ENCODE peak calls at places on chromosome 18, in ten cellular contexts. One of them, this sample, is unnamed.

GRCh38 chr18:54702687-54703086 is 111.6 kb downstream of the DYNAP start:
- DNase-seq in Calu3: no peak
- DNase-seq in hypothalamus: no peak
- DNase-seq in sigmoid colon: no peak
- DNase-seq in GM23248: peak; percentile 35
- DNase-seq in OCI-LY7: no peak
- DNase-seq in endothelial cell: no peak
- DNase-seq in AML-193: no peak
- DNase-seq in stimulated activated naive B cell treated with anti-CD40 and anti-IgM and Interleukin-4, amounts not matched to agents 10 μg/mL and 1 μg/mL and 100 μg/mL, for 72 hours: no peak
- DNase-seq in stimulated activated CD4-positive, alpha-beta T cell treated with anti-CD3 and anti-CD28 coated beads, Interleukin-1b, Interleukin-23, amount 100 ng/mL, for 24 hours: no peak
- DNase-seq in this sample: no peak

GRCh38 chr18:45689386-45689785 is 34.6 kb upstream of the SLC14A1 start:
- DNase-seq in hypothalamus: no peak
- DNase-seq in endothelial cell: no peak
- DNase-seq in GM23248: no peak
- DNase-seq in OCI-LY7: no peak
- DNase-seq in AML-193: no peak
- DNase-seq in sigmoid colon: no peak
- DNase-seq in Calu3: no peak
- DNase-seq in stimulated activated CD4-positive, alpha-beta T cell treated with anti-CD3 and anti-CD28 coated beads, Interleukin-1b, Interleukin-23, amount 100 ng/mL, for 24 hours: no peak
- DNase-seq in stimulated activated naive B cell treated with anti-CD40 and anti-IgM and Interleukin-4, amounts not matched to agents 10 μg/mL and 1 μg/mL and 100 μg/mL, for 72 hours: no peak
- DNase-seq in this sample: no peak

GRCh38 chr18:69865656-69866241 is 81.9 kb downstream of the CD226 start:
- DNase-seq in sigmoid colon: no peak
- DNase-seq in hypothalamus: no peak
- DNase-seq in AML-193: no peak
- DNase-seq in OCI-LY7: no peak
- DNase-seq in Calu3: no peak
- DNase-seq in stimulated activated CD4-positive, alpha-beta T cell treated with anti-CD3 and anti-CD28 coated beads, Interleukin-1b, Interleukin-23, amount 100 ng/mL, for 24 hours: no peak
- DNase-seq in stimulated activated naive B cell treated with anti-CD40 and anti-IgM and Interleukin-4, amounts not matched to agents 10 μg/mL and 1 μg/mL and 100 μg/mL, for 72 hours: no peak
- DNase-seq in endothelial cell: no peak
- DNase-seq in GM23248: no peak
- DNase-seq in this sample: peak; percentile 61

GRCh38 chr18:32877371-32877770 is 104.5 kb upstream of the KLHL14 start:
- DNase-seq in endothelial cell: no peak
- DNase-seq in stimulated activated naive B cell treated with anti-CD40 and anti-IgM and Interleukin-4, amounts not matched to agents 10 μg/mL and 1 μg/mL and 100 μg/mL, for 72 hours: no peak
- DNase-seq in sigmoid colon: no peak
- DNase-seq in hypothalamus: no peak
- DNase-seq in AML-193: no peak
- DNase-seq in GM23248: no peak
- DNase-seq in stimulated activated CD4-positive, alpha-beta T cell treated with anti-CD3 and anti-CD28 coated beads, Interleukin-1b, Interleukin-23, amount 100 ng/mL, for 24 hours: no peak
- DNase-seq in Calu3: no peak
- DNase-seq in OCI-LY7: no peak
- DNase-seq in this sample: no peak

GRCh38 chr18:21179590-21180220 is 62.3 kb upstream of the GREB1L start:
- DNase-seq in hypothalamus: peak; percentile 17
- DNase-seq in sigmoid colon: no peak
- DNase-seq in GM23248: peak; percentile 80
- DNase-seq in endothelial cell: peak; percentile 67
- DNase-seq in stimulated activated CD4-positive, alpha-beta T cell treated with anti-CD3 and anti-CD28 coated beads, Interleukin-1b, Interleukin-23, amount 100 ng/mL, for 24 hours: no peak
- DNase-seq in stimulated activated naive B cell treated with anti-CD40 and anti-IgM and Interleukin-4, amounts not matched to agents 10 μg/mL and 1 μg/mL and 100 μg/mL, for 72 hours: peak; percentile 33
- DNase-seq in OCI-LY7: peak; percentile 79
- DNase-seq in AML-193: peak; percentile 70
- DNase-seq in Calu3: peak; percentile 56
- DNase-seq in this sample: peak; percentile 82

GRCh38 chr18:3481696-3482210 is 31.8 kb downstream of the TGIF1 start:
- DNase-seq in OCI-LY7: peak; percentile 74
- DNase-seq in sigmoid colon: no peak
- DNase-seq in hypothalamus: no peak
- DNase-seq in GM23248: peak; percentile 46
- DNase-seq in AML-193: peak; percentile 64
- DNase-seq in stimulated activated CD4-positive, alpha-beta T cell treated with anti-CD3 and anti-CD28 coated beads, Interleukin-1b, Interleukin-23, amount 100 ng/mL, for 24 hours: no peak
- DNase-seq in stimulated activated naive B cell treated with anti-CD40 and anti-IgM and Interleukin-4, amounts not matched to agents 10 μg/mL and 1 μg/mL and 100 μg/mL, for 72 hours: no peak
- DNase-seq in Calu3: peak; percentile 36
- DNase-seq in endothelial cell: peak; percentile 39
- DNase-seq in this sample: peak; percentile 50

GRCh38 chr18:3451989-3452749 is 2.2 kb downstream of the TGIF1 start:
- DNase-seq in GM23248: peak; percentile 67
- DNase-seq in OCI-LY7: peak; percentile 48
- DNase-seq in hypothalamus: peak; percentile 38
- DNase-seq in endothelial cell: peak; percentile 41
- DNase-seq in stimulated activated naive B cell treated with anti-CD40 and anti-IgM and Interleukin-4, amounts not matched to agents 10 μg/mL and 1 μg/mL and 100 μg/mL, for 72 hours: peak; percentile 16
- DNase-seq in stimulated activated CD4-positive, alpha-beta T cell treated with anti-CD3 and anti-CD28 coated beads, Interleukin-1b, Interleukin-23, amount 100 ng/mL, for 24 hours: no peak
- DNase-seq in sigmoid colon: peak; percentile 83
- DNase-seq in Calu3: peak; percentile 53
- DNase-seq in AML-193: no peak
- DNase-seq in this sample: peak; percentile 59

GRCh38 chr18:63238711-63239110 is 80.9 kb downstream of the BCL2 start:
- DNase-seq in AML-193: no peak
- DNase-seq in GM23248: no peak
- DNase-seq in endothelial cell: no peak
- DNase-seq in stimulated activated CD4-positive, alpha-beta T cell treated with anti-CD3 and anti-CD28 coated beads, Interleukin-1b, Interleukin-23, amount 100 ng/mL, for 24 hours: no peak
- DNase-seq in sigmoid colon: no peak
- DNase-seq in OCI-LY7: no peak
- DNase-seq in Calu3: no peak
- DNase-seq in stimulated activated naive B cell treated with anti-CD40 and anti-IgM and Interleukin-4, amounts not matched to agents 10 μg/mL and 1 μg/mL and 100 μg/mL, for 72 hours: no peak
- DNase-seq in hypothalamus: no peak
- DNase-seq in this sample: no peak

GRCh38 chr18:12015697-12016062 is 34.4 kb downstream of the IMPA2 start:
- DNase-seq in OCI-LY7: no peak
- DNase-seq in AML-193: no peak
- DNase-seq in hypothalamus: no peak
- DNase-seq in Calu3: no peak
- DNase-seq in sigmoid colon: peak; percentile 90
- DNase-seq in GM23248: peak; percentile 57
- DNase-seq in endothelial cell: no peak
- DNase-seq in stimulated activated CD4-positive, alpha-beta T cell treated with anti-CD3 and anti-CD28 coated beads, Interleukin-1b, Interleukin-23, amount 100 ng/mL, for 24 hours: no peak
- DNase-seq in stimulated activated naive B cell treated with anti-CD40 and anti-IgM and Interleukin-4, amounts not matched to agents 10 μg/mL and 1 μg/mL and 100 μg/mL, for 72 hours: no peak
- DNase-seq in this sample: no peak

GRCh38 chr18:22346342-22346967 is 71.3 kb downstream of the CTAGE1 start:
- DNase-seq in AML-193: no peak
- DNase-seq in sigmoid colon: no peak
- DNase-seq in Calu3: peak; percentile 62
- DNase-seq in endothelial cell: no peak
- DNase-seq in OCI-LY7: no peak
- DNase-seq in stimulated activated CD4-positive, alpha-beta T cell treated with anti-CD3 and anti-CD28 coated beads, Interleukin-1b, Interleukin-23, amount 100 ng/mL, for 24 hours: no peak
- DNase-seq in hypothalamus: no peak
- DNase-seq in stimulated activated naive B cell treated with anti-CD40 and anti-IgM and Interleukin-4, amounts not matched to agents 10 μg/mL and 1 μg/mL and 100 μg/mL, for 72 hours: no peak
- DNase-seq in GM23248: peak; percentile 89
- DNase-seq in this sample: peak; percentile 4

GRCh38 chr18:11948852-11949523 is 32.3 kb upstream of the IMPA2 start:
- DNase-seq in stimulated activated naive B cell treated with anti-CD40 and anti-IgM and Interleukin-4, amounts not matched to agents 10 μg/mL and 1 μg/mL and 100 μg/mL, for 72 hours: no peak
- DNase-seq in AML-193: no peak
- DNase-seq in sigmoid colon: no peak
- DNase-seq in GM23248: peak; percentile 55
- DNase-seq in OCI-LY7: no peak
- DNase-seq in endothelial cell: no peak
- DNase-seq in stimulated activated CD4-positive, alpha-beta T cell treated with anti-CD3 and anti-CD28 coated beads, Interleukin-1b, Interleukin-23, amount 100 ng/mL, for 24 hours: no peak
- DNase-seq in Calu3: no peak
- DNase-seq in hypothalamus: no peak
- DNase-seq in this sample: no peak

GRCh38 chr18:10138719-10139118 is 224.9 kb downstream of the VAPA start:
- DNase-seq in GM23248: peak; percentile 23
- DNase-seq in Calu3: no peak
- DNase-seq in stimulated activated CD4-positive, alpha-beta T cell treated with anti-CD3 and anti-CD28 coated beads, Interleukin-1b, Interleukin-23, amount 100 ng/mL, for 24 hours: no peak
- DNase-seq in stimulated activated naive B cell treated with anti-CD40 and anti-IgM and Interleukin-4, amounts not matched to agents 10 μg/mL and 1 μg/mL and 100 μg/mL, for 72 hours: no peak
- DNase-seq in endothelial cell: no peak
- DNase-seq in hypothalamus: no peak
- DNase-seq in AML-193: no peak
- DNase-seq in OCI-LY7: no peak
- DNase-seq in sigmoid colon: no peak
- DNase-seq in this sample: no peak

GRCh38 chr18:67359868-67360838 is 156.4 kb downstream of the DSEL start:
- DNase-seq in OCI-LY7: no peak
- DNase-seq in hypothalamus: no peak
- DNase-seq in GM23248: peak; percentile 97
- DNase-seq in stimulated activated naive B cell treated with anti-CD40 and anti-IgM and Interleukin-4, amounts not matched to agents 10 μg/mL and 1 μg/mL and 100 μg/mL, for 72 hours: peak; percentile 11
- DNase-seq in Calu3: peak; percentile 59
- DNase-seq in AML-193: no peak
- DNase-seq in endothelial cell: no peak
- DNase-seq in stimulated activated CD4-positive, alpha-beta T cell treated with anti-CD3 and anti-CD28 coated beads, Interleukin-1b, Interleukin-23, amount 100 ng/mL, for 24 hours: no peak
- DNase-seq in sigmoid colon: peak; percentile 81
- DNase-seq in this sample: no peak

GRCh38 chr18:10928971-10929373 is 220.4 kb downstream of the PIEZO2 start:
- DNase-seq in Calu3: no peak
- DNase-seq in sigmoid colon: no peak
- DNase-seq in OCI-LY7: peak; percentile 16
- DNase-seq in stimulated activated CD4-positive, alpha-beta T cell treated with anti-CD3 and anti-CD28 coated beads, Interleukin-1b, Interleukin-23, amount 100 ng/mL, for 24 hours: no peak
- DNase-seq in stimulated activated naive B cell treated with anti-CD40 and anti-IgM and Interleukin-4, amounts not matched to agents 10 μg/mL and 1 μg/mL and 100 μg/mL, for 72 hours: no peak
- DNase-seq in endothelial cell: no peak
- DNase-seq in GM23248: peak; percentile 42
- DNase-seq in AML-193: no peak
- DNase-seq in hypothalamus: no peak
- DNase-seq in this sample: no peak

GRCh38 chr18:36411745-36412168 is 114.2 kb downstream of the FHOD3 start:
- DNase-seq in OCI-LY7: no peak
- DNase-seq in AML-193: no peak
- DNase-seq in stimulated activated naive B cell treated with anti-CD40 and anti-IgM and Interleukin-4, amounts not matched to agents 10 μg/mL and 1 μg/mL and 100 μg/mL, for 72 hours: no peak
- DNase-seq in sigmoid colon: no peak
- DNase-seq in hypothalamus: no peak
- DNase-seq in Calu3: peak; percentile 37
- DNase-seq in GM23248: peak; percentile 53
- DNase-seq in endothelial cell: peak; percentile 61
- DNase-seq in stimulated activated CD4-positive, alpha-beta T cell treated with anti-CD3 and anti-CD28 coated beads, Interleukin-1b, Interleukin-23, amount 100 ng/mL, for 24 hours: no peak
- DNase-seq in this sample: peak; percentile 42

GRCh38 chr18:21513292-21513691 is 87.2 kb downstream of the ESCO1 start:
- DNase-seq in endothelial cell: no peak
- DNase-seq in AML-193: no peak
- DNase-seq in stimulated activated naive B cell treated with anti-CD40 and anti-IgM and Interleukin-4, amounts not matched to agents 10 μg/mL and 1 μg/mL and 100 μg/mL, for 72 hours: no peak
- DNase-seq in Calu3: no peak
- DNase-seq in GM23248: no peak
- DNase-seq in stimulated activated CD4-positive, alpha-beta T cell treated with anti-CD3 and anti-CD28 coated beads, Interleukin-1b, Interleukin-23, amount 100 ng/mL, for 24 hours: no peak
- DNase-seq in hypothalamus: no peak
- DNase-seq in sigmoid colon: no peak
- DNase-seq in OCI-LY7: no peak
- DNase-seq in this sample: no peak

GRCh38 chr18:78722391-78722790 is 257.2 kb upstream of the SALL3 start:
- DNase-seq in endothelial cell: no peak
- DNase-seq in sigmoid colon: peak; percentile 6
- DNase-seq in stimulated activated naive B cell treated with anti-CD40 and anti-IgM and Interleukin-4, amounts not matched to agents 10 μg/mL and 1 μg/mL and 100 μg/mL, for 72 hours: no peak
- DNase-seq in hypothalamus: peak; percentile 16
- DNase-seq in AML-193: no peak
- DNase-seq in GM23248: no peak
- DNase-seq in OCI-LY7: no peak
- DNase-seq in stimulated activated CD4-positive, alpha-beta T cell treated with anti-CD3 and anti-CD28 coated beads, Interleukin-1b, Interleukin-23, amount 100 ng/mL, for 24 hours: no peak
- DNase-seq in Calu3: no peak
- DNase-seq in this sample: no peak

GRCh38 chr18:3608488-3608887 is 158.5 kb downstream of the TGIF1 start:
- DNase-seq in stimulated activated naive B cell treated with anti-CD40 and anti-IgM and Interleukin-4, amounts not matched to agents 10 μg/mL and 1 μg/mL and 100 μg/mL, for 72 hours: no peak
- DNase-seq in Calu3: no peak
- DNase-seq in endothelial cell: no peak
- DNase-seq in stimulated activated CD4-positive, alpha-beta T cell treated with anti-CD3 and anti-CD28 coated beads, Interleukin-1b, Interleukin-23, amount 100 ng/mL, for 24 hours: no peak
- DNase-seq in OCI-LY7: no peak
- DNase-seq in sigmoid colon: no peak
- DNase-seq in GM23248: no peak
- DNase-seq in hypothalamus: no peak
- DNase-seq in AML-193: no peak
- DNase-seq in this sample: no peak

GRCh38 chr18:67600181-67600631 is 83.7 kb upstream of the DSEL start:
- DNase-seq in stimulated activated naive B cell treated with anti-CD40 and anti-IgM and Interleukin-4, amounts not matched to agents 10 μg/mL and 1 μg/mL and 100 μg/mL, for 72 hours: no peak
- DNase-seq in AML-193: no peak
- DNase-seq in GM23248: peak; percentile 82
- DNase-seq in OCI-LY7: no peak
- DNase-seq in sigmoid colon: no peak
- DNase-seq in endothelial cell: no peak
- DNase-seq in stimulated activated CD4-positive, alpha-beta T cell treated with anti-CD3 and anti-CD28 coated beads, Interleukin-1b, Interleukin-23, amount 100 ng/mL, for 24 hours: no peak
- DNase-seq in Calu3: peak; percentile 63
- DNase-seq in hypothalamus: no peak
- DNase-seq in this sample: no peak

GRCh38 chr18:59690216-59691045 is 6.8 kb downstream of the CCBE1 start:
- DNase-seq in endothelial cell: no peak
- DNase-seq in AML-193: no peak
- DNase-seq in hypothalamus: no peak
- DNase-seq in Calu3: no peak
- DNase-seq in GM23248: no peak
- DNase-seq in stimulated activated naive B cell treated with anti-CD40 and anti-IgM and Interleukin-4, amounts not matched to agents 10 μg/mL and 1 μg/mL and 100 μg/mL, for 72 hours: no peak
- DNase-seq in stimulated activated CD4-positive, alpha-beta T cell treated with anti-CD3 and anti-CD28 coated beads, Interleukin-1b, Interleukin-23, amount 100 ng/mL, for 24 hours: no peak
- DNase-seq in OCI-LY7: no peak
- DNase-seq in sigmoid colon: no peak
- DNase-seq in this sample: no peak

GRCh38 chr18:22210331-22210754 is 41.0 kb downstream of the GATA6 start:
- DNase-seq in endothelial cell: no peak
- DNase-seq in Calu3: peak; percentile 55
- DNase-seq in sigmoid colon: no peak
- DNase-seq in stimulated activated CD4-positive, alpha-beta T cell treated with anti-CD3 and anti-CD28 coated beads, Interleukin-1b, Interleukin-23, amount 100 ng/mL, for 24 hours: no peak
- DNase-seq in AML-193: no peak
- DNase-seq in OCI-LY7: no peak
- DNase-seq in GM23248: peak; percentile 76
- DNase-seq in hypothalamus: no peak
- DNase-seq in stimulated activated naive B cell treated with anti-CD40 and anti-IgM and Interleukin-4, amounts not matched to agents 10 μg/mL and 1 μg/mL and 100 μg/mL, for 72 hours: no peak
- DNase-seq in this sample: no peak

GRCh38 chr18:44654555-44654954 is 26.1 kb upstream of the SETBP1 start:
- DNase-seq in hypothalamus: no peak
- DNase-seq in OCI-LY7: no peak
- DNase-seq in stimulated activated CD4-positive, alpha-beta T cell treated with anti-CD3 and anti-CD28 coated beads, Interleukin-1b, Interleukin-23, amount 100 ng/mL, for 24 hours: no peak
- DNase-seq in stimulated activated naive B cell treated with anti-CD40 and anti-IgM and Interleukin-4, amounts not matched to agents 10 μg/mL and 1 μg/mL and 100 μg/mL, for 72 hours: no peak
- DNase-seq in GM23248: peak; percentile 87
- DNase-seq in Calu3: peak; percentile 35
- DNase-seq in sigmoid colon: no peak
- DNase-seq in AML-193: no peak
- DNase-seq in endothelial cell: no peak
- DNase-seq in this sample: no peak

GRCh38 chr18:37432796-37433195 is 132.8 kb downstream of the CELF4 start:
- DNase-seq in stimulated activated CD4-positive, alpha-beta T cell treated with anti-CD3 and anti-CD28 coated beads, Interleukin-1b, Interleukin-23, amount 100 ng/mL, for 24 hours: no peak
- DNase-seq in stimulated activated naive B cell treated with anti-CD40 and anti-IgM and Interleukin-4, amounts not matched to agents 10 μg/mL and 1 μg/mL and 100 μg/mL, for 72 hours: no peak
- DNase-seq in sigmoid colon: no peak
- DNase-seq in Calu3: no peak
- DNase-seq in AML-193: no peak
- DNase-seq in hypothalamus: no peak
- DNase-seq in endothelial cell: no peak
- DNase-seq in OCI-LY7: no peak
- DNase-seq in GM23248: no peak
- DNase-seq in this sample: no peak

GRCh38 chr18:48139427-48140347 is 209.2 kb upstream of the SMAD2 start:
- DNase-seq in Calu3: peak; percentile 41
- DNase-seq in stimulated activated CD4-positive, alpha-beta T cell treated with anti-CD3 and anti-CD28 coated beads, Interleukin-1b, Interleukin-23, amount 100 ng/mL, for 24 hours: no peak
- DNase-seq in OCI-LY7: no peak
- DNase-seq in stimulated activated naive B cell treated with anti-CD40 and anti-IgM and Interleukin-4, amounts not matched to agents 10 μg/mL and 1 μg/mL and 100 μg/mL, for 72 hours: no peak
- DNase-seq in AML-193: no peak
- DNase-seq in hypothalamus: no peak
- DNase-seq in endothelial cell: no peak
- DNase-seq in GM23248: no peak
- DNase-seq in sigmoid colon: peak; percentile 33
- DNase-seq in this sample: no peak

GRCh38 chr18:13159579-13159978 is 59.0 kb upstream of the LDLRAD4 start:
- DNase-seq in endothelial cell: peak; percentile 53
- DNase-seq in OCI-LY7: peak; percentile 74
- DNase-seq in stimulated activated naive B cell treated with anti-CD40 and anti-IgM and Interleukin-4, amounts not matched to agents 10 μg/mL and 1 μg/mL and 100 μg/mL, for 72 hours: peak; percentile 27
- DNase-seq in AML-193: peak; percentile 39
- DNase-seq in stimulated activated CD4-positive, alpha-beta T cell treated with anti-CD3 and anti-CD28 coated beads, Interleukin-1b, Interleukin-23, amount 100 ng/mL, for 24 hours: no peak
- DNase-seq in sigmoid colon: no peak
- DNase-seq in Calu3: peak; percentile 58
- DNase-seq in hypothalamus: no peak
- DNase-seq in GM23248: peak; percentile 70
- DNase-seq in this sample: peak; percentile 85

GRCh38 chr18:5518899-5519371 is 24.9 kb downstream of the EPB41L3 start:
- DNase-seq in endothelial cell: no peak
- DNase-seq in GM23248: peak; percentile 72
- DNase-seq in hypothalamus: no peak
- DNase-seq in stimulated activated CD4-positive, alpha-beta T cell treated with anti-CD3 and anti-CD28 coated beads, Interleukin-1b, Interleukin-23, amount 100 ng/mL, for 24 hours: no peak
- DNase-seq in stimulated activated naive B cell treated with anti-CD40 and anti-IgM and Interleukin-4, amounts not matched to agents 10 μg/mL and 1 μg/mL and 100 μg/mL, for 72 hours: no peak
- DNase-seq in Calu3: no peak
- DNase-seq in AML-193: no peak
- DNase-seq in OCI-LY7: no peak
- DNase-seq in sigmoid colon: no peak
- DNase-seq in this sample: no peak

GRCh38 chr18:3688682-3689081 is 238.7 kb downstream of the TGIF1 start:
- DNase-seq in stimulated activated CD4-positive, alpha-beta T cell treated with anti-CD3 and anti-CD28 coated beads, Interleukin-1b, Interleukin-23, amount 100 ng/mL, for 24 hours: no peak
- DNase-seq in AML-193: no peak
- DNase-seq in Calu3: peak; percentile 55
- DNase-seq in endothelial cell: no peak
- DNase-seq in hypothalamus: no peak
- DNase-seq in OCI-LY7: no peak
- DNase-seq in GM23248: peak; percentile 94
- DNase-seq in stimulated activated naive B cell treated with anti-CD40 and anti-IgM and Interleukin-4, amounts not matched to agents 10 μg/mL and 1 μg/mL and 100 μg/mL, for 72 hours: no peak
- DNase-seq in sigmoid colon: no peak
- DNase-seq in this sample: no peak

GRCh38 chr18:9914584-9915290 is 921 bp downstream of the VAPA start:
- DNase-seq in sigmoid colon: peak; percentile 84
- DNase-seq in Calu3: peak; percentile 92
- DNase-seq in hypothalamus: peak; percentile 40
- DNase-seq in stimulated activated CD4-positive, alpha-beta T cell treated with anti-CD3 and anti-CD28 coated beads, Interleukin-1b, Interleukin-23, amount 100 ng/mL, for 24 hours: peak; percentile 39
- DNase-seq in stimulated activated naive B cell treated with anti-CD40 and anti-IgM and Interleukin-4, amounts not matched to agents 10 μg/mL and 1 μg/mL and 100 μg/mL, for 72 hours: peak; percentile 68
- DNase-seq in OCI-LY7: peak; percentile 69
- DNase-seq in GM23248: peak; percentile 91
- DNase-seq in endothelial cell: peak; percentile 42
- DNase-seq in AML-193: peak; percentile 51
- DNase-seq in this sample: peak; percentile 75

This sample was measured in KBM-7.